ENCODE peak calls at places on chromosomes 11 and 22, in six cellular contexts. One of them, this sample, is unnamed.

GRCh38 chr11:110759972-110760381 is 47.7 kb upstream of the ARHGAP20 start:
- DNase-seq in RWPE1: no peak
- DNase-seq in stomach: peak; percentile 74
- DNase-seq in WERI-Rb-1: no peak
- DNase-seq in nephron progenitor cell: no peak
- DNase-seq in RWPE2: no peak
- DNase-seq in this sample: no peak

GRCh38 chr11:110243804-110244203 is 52.6 kb downstream of the RDX start:
- DNase-seq in WERI-Rb-1: no peak
- DNase-seq in RWPE1: no peak
- DNase-seq in stomach: no peak
- DNase-seq in nephron progenitor cell: no peak
- DNase-seq in RWPE2: no peak
- DNase-seq in this sample: no peak

GRCh38 chr11:86719781-86720463 is 47.5 kb upstream of the ME3 start:
- DNase-seq in nephron progenitor cell: no peak
- DNase-seq in stomach: no peak
- DNase-seq in WERI-Rb-1: peak; percentile 81
- DNase-seq in RWPE1: peak; percentile 80
- DNase-seq in RWPE2: no peak
- DNase-seq in this sample: no peak

GRCh38 chr22:49754674-49755590 is 72.7 kb downstream of the BRD1 start:
- DNase-seq in WERI-Rb-1: no peak
- DNase-seq in RWPE1: no peak
- DNase-seq in stomach: peak; percentile 22
- DNase-seq in RWPE2: peak; percentile 45
- DNase-seq in nephron progenitor cell: no peak
- DNase-seq in this sample: peak; percentile 50

GRCh38 chr11:75562836-75563484 is 907 bp downstream of the SERPINH1 start:
- DNase-seq in RWPE2: no peak
- DNase-seq in nephron progenitor cell: peak; percentile 67
- DNase-seq in stomach: no peak
- DNase-seq in RWPE1: peak; percentile 49
- DNase-seq in WERI-Rb-1: peak; percentile 48
- DNase-seq in this sample: no peak

GRCh38 chr22:42353883-42354727 is 78.1 kb downstream of the NFAM1 start:
- DNase-seq in RWPE2: no peak
- DNase-seq in WERI-Rb-1: peak; percentile 98
- DNase-seq in nephron progenitor cell: peak; percentile 43
- DNase-seq in RWPE1: no peak
- DNase-seq in stomach: no peak
- DNase-seq in this sample: no peak

GRCh38 chr11:81345609-81346008 is 1388.1 kb downstream of the FAM181B start:
- DNase-seq in RWPE2: no peak
- DNase-seq in WERI-Rb-1: no peak
- DNase-seq in RWPE1: no peak
- DNase-seq in nephron progenitor cell: no peak
- DNase-seq in stomach: no peak
- DNase-seq in this sample: no peak

GRCh38 chr22:30667092-30667485 is 586 bp downstream of the DUSP18 start:
- DNase-seq in RWPE1: no peak
- DNase-seq in stomach: no peak
- DNase-seq in RWPE2: no peak
- DNase-seq in WERI-Rb-1: no peak
- DNase-seq in nephron progenitor cell: no peak
- DNase-seq in this sample: no peak

GRCh38 chr11:121795206-121795605 is 320.8 kb downstream of the BLID start:
- DNase-seq in nephron progenitor cell: no peak
- DNase-seq in WERI-Rb-1: no peak
- DNase-seq in stomach: no peak
- DNase-seq in RWPE2: no peak
- DNase-seq in RWPE1: no peak
- DNase-seq in this sample: no peak

GRCh38 chr11:13329670-13330401 is 52.2 kb downstream of the BMAL1 start:
- DNase-seq in WERI-Rb-1: peak; percentile 52
- DNase-seq in stomach: peak; percentile 41
- DNase-seq in nephron progenitor cell: no peak
- DNase-seq in RWPE1: peak; percentile 54
- DNase-seq in RWPE2: no peak
- DNase-seq in this sample: no peak

GRCh38 chr11:22165799-22166548 is 26.9 kb upstream of the ANO5 start:
- DNase-seq in stomach: no peak
- DNase-seq in RWPE2: no peak
- DNase-seq in nephron progenitor cell: no peak
- DNase-seq in RWPE1: no peak
- DNase-seq in WERI-Rb-1: no peak
- DNase-seq in this sample: no peak

GRCh38 chr11:92886243-92886905 is 83.1 kb upstream of the MTNR1B start:
- DNase-seq in WERI-Rb-1: peak; percentile 62
- DNase-seq in nephron progenitor cell: peak; percentile 57
- DNase-seq in RWPE1: peak; percentile 71
- DNase-seq in stomach: no peak
- DNase-seq in RWPE2: no peak
- DNase-seq in this sample: no peak

GRCh38 chr11:119623682-119624081 is 105.3 kb downstream of the NECTIN1 start:
- DNase-seq in WERI-Rb-1: no peak
- DNase-seq in nephron progenitor cell: no peak
- DNase-seq in RWPE2: no peak
- DNase-seq in stomach: no peak
- DNase-seq in RWPE1: no peak
- DNase-seq in this sample: no peak

GRCh38 chr22:20641919-20642579 is 131.9 kb upstream of the SERPIND1 start:
- DNase-seq in stomach: no peak
- DNase-seq in nephron progenitor cell: no peak
- DNase-seq in RWPE1: no peak
- DNase-seq in WERI-Rb-1: no peak
- DNase-seq in RWPE2: no peak
- DNase-seq in this sample: no peak

GRCh38 chr11:2402106-2402505 is 1.6 kb downstream of the TSSC4 start:
- DNase-seq in RWPE2: no peak
- DNase-seq in RWPE1: no peak
- DNase-seq in WERI-Rb-1: no peak
- DNase-seq in stomach: no peak
- DNase-seq in nephron progenitor cell: no peak
- DNase-seq in this sample: no peak

GRCh38 chr11:2402890-2403645 is 2.5 kb downstream of the TSSC4 start:
- DNase-seq in nephron progenitor cell: no peak
- DNase-seq in WERI-Rb-1: no peak
- DNase-seq in RWPE2: no peak
- DNase-seq in stomach: no peak
- DNase-seq in RWPE1: no peak
- DNase-seq in this sample: no peak

GRCh38 chr11:2400069-2400760 is at the start of gene TSSC4:
- DNase-seq in RWPE2: peak; percentile 99
- DNase-seq in WERI-Rb-1: peak; percentile 99
- DNase-seq in stomach: peak; percentile 100
- DNase-seq in RWPE1: peak; percentile 98
- DNase-seq in nephron progenitor cell: peak; percentile 99
- DNase-seq in this sample: peak; percentile 100

GRCh38 chr11:2400761-2401435 is 348 bp downstream of the TSSC4 start:
- DNase-seq in nephron progenitor cell: no peak
- DNase-seq in WERI-Rb-1: no peak
- DNase-seq in stomach: no peak
- DNase-seq in RWPE2: no peak
- DNase-seq in RWPE1: no peak
- DNase-seq in this sample: no peak

DNA sequence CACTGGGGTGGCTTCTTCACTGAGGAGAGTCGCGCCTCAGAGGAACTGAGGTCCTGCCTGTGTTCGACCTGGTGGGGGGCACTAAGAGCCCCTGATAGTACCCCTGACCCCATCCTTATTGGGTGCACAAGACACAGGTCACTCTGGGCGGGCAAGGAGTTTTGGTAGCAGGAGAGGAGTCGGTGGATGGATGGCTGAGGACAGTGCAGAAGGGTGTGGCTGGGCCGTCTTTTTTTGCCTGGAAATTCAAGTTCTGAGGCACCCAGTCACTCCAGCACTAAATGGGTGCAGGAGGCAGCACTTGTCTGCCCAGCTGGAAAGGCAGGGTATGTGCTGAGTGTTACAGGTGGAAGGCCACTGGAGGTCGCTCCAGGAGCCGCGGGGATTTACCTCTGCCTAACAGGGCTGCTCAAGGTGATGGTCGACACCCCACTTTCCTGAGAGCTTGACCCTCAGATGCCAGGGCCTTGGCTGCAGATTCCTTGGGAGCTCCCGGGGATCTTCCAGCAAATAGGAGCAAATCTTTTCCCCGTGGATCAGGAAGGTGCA is 960 bp downstream of the TSSC4 start:
- DNase-seq in RWPE1: no peak
- DNase-seq in stomach: no peak
- DNase-seq in WERI-Rb-1: no peak
- DNase-seq in nephron progenitor cell: no peak
- DNase-seq in RWPE2: no peak
- DNase-seq in this sample: no peak
- TF ChIP-seq CTCF in RWPE1: no peak
- TF ChIP-seq CTCF in stomach: no peak
- TF ChIP-seq CTCF in WERI-Rb-1: peak; percentile 41
- TF ChIP-seq CTCF in nephron progenitor cell: no peak
- TF ChIP-seq CTCF in RWPE2: no peak
- TF ChIP-seq CTCF in this sample: no peak

GRCh38 chr11:67120456-67120855 is 1.4 kb downstream of the KDM2A start:
- DNase-seq in RWPE2: no peak
- DNase-seq in WERI-Rb-1: no peak
- DNase-seq in stomach: no peak
- DNase-seq in RWPE1: no peak
- DNase-seq in nephron progenitor cell: no peak
- DNase-seq in this sample: no peak

GRCh38 chr11:67120881-67121710 is 2.0 kb downstream of the KDM2A start:
- DNase-seq in nephron progenitor cell: no peak
- DNase-seq in RWPE1: no peak
- DNase-seq in stomach: peak; percentile 45
- DNase-seq in WERI-Rb-1: no peak
- DNase-seq in RWPE2: no peak
- DNase-seq in this sample: no peak

GRCh38 chr11:67118059-67118766 is 850 bp upstream of the KDM2A start:
- DNase-seq in RWPE1: peak; percentile 25
- DNase-seq in WERI-Rb-1: peak; percentile 60
- DNase-seq in stomach: peak; percentile 48
- DNase-seq in nephron progenitor cell: peak; percentile 61
- DNase-seq in RWPE2: no peak
- DNase-seq in this sample: no peak

GRCh38 chr11:67118801-67119576 is at the start of gene KDM2A:
- DNase-seq in RWPE2: peak; percentile 99
- DNase-seq in RWPE1: peak; percentile 100
- DNase-seq in nephron progenitor cell: peak; percentile 99
- DNase-seq in WERI-Rb-1: peak; percentile 99
- DNase-seq in stomach: peak; percentile 99
- DNase-seq in this sample: peak; percentile 99

DNA sequence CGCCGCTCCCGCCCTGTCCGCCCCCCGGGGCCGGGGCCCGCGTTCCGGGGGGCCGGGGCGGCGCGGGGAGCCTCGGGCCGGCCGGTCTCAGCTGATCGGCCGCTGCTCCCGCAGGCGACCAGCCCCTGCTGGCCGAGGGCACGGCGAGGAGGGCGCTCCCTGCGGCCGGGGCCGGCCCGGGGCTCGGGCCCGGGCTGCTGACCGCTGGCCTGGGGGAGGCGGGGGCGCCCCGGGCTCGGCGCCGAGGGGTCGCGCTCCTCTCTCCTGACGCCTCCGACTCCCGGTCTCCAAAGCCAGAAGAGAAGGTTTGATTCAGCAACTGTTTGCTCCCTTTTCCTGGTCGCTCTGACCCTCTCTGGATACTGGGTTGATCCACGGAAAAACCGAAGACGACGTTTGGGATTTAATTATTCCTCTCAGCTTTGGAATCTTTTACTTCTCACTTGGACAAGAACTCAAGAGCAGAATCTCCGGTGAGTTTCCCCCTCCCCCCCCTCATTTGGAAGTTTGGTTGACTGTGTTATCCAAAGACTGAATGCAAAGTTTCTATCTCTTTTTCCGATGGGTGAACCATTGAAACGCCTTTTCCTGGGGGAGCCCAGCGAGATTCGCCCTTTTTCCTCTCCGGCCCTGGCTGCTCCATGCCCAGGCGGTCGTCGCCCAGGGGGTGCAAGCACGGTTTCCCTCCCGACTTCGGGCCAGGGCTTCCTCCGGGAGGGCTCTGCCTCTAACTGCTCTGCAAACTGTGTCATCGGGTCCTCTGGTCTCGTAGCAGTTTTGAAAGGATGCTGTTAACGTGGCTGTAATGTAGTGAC is 721 bp downstream of the KDM2A start:
- DNase-seq in nephron progenitor cell: peak; percentile 51
- DNase-seq in stomach: no peak
- DNase-seq in WERI-Rb-1: no peak
- DNase-seq in RWPE1: peak; percentile 26
- DNase-seq in RWPE2: no peak
- DNase-seq in this sample: no peak
- TF ChIP-seq CTCF in nephron progenitor cell: no peak
- TF ChIP-seq CTCF in stomach: no peak
- TF ChIP-seq CTCF in WERI-Rb-1: no peak
- TF ChIP-seq CTCF in RWPE1: no peak
- TF ChIP-seq CTCF in RWPE2: no peak
- TF ChIP-seq CTCF in this sample: no peak

GRCh38 chr11:76793391-76793811 is 10.2 kb downstream of the TSKU start:
- DNase-seq in nephron progenitor cell: no peak
- DNase-seq in stomach: peak; percentile 15
- DNase-seq in RWPE2: peak; percentile 15
- DNase-seq in RWPE1: no peak
- DNase-seq in WERI-Rb-1: peak; percentile 69
- DNase-seq in this sample: peak; percentile 54

GRCh38 chr11:76794371-76795284 is 11.5 kb downstream of the TSKU start:
- DNase-seq in nephron progenitor cell: no peak
- DNase-seq in stomach: no peak
- DNase-seq in WERI-Rb-1: no peak
- DNase-seq in RWPE1: no peak
- DNase-seq in RWPE2: peak; percentile 52
- DNase-seq in this sample: peak; percentile 57

GRCh38 chr11:76792505-76793264 is 9.5 kb downstream of the TSKU start:
- DNase-seq in RWPE1: no peak
- DNase-seq in stomach: peak; percentile 8
- DNase-seq in WERI-Rb-1: no peak
- DNase-seq in nephron progenitor cell: no peak
- DNase-seq in RWPE2: peak; percentile 46
- DNase-seq in this sample: peak; percentile 46

GRCh38 chr11:76795285-76795935 is 12.3 kb downstream of the TSKU start:
- DNase-seq in RWPE1: no peak
- DNase-seq in RWPE2: no peak
- DNase-seq in WERI-Rb-1: no peak
- DNase-seq in stomach: peak; percentile 22
- DNase-seq in nephron progenitor cell: no peak
- DNase-seq in this sample: no peak

DNA sequence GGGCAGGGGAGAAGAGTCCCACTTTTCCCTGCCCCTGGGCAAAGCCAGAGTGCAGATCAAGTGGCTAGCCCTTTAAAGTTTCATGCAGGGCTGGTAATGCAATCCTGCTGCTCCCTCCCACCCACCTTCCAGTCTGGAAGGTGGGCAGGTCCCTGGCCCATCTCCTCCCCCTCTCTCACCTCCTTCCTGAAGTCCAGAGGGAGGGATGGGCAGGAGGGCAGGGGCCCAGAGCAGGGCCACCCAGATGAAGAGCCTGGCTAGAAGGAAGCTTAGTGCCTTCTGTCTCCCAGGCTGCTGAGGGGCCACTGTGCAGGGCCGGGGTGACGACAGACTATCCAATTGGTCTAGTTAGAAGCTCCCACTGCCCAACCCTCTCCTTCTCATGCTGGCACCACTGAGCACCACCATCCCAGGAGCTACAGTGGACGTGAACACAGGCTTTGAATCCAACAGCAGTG is 10.7 kb downstream of the TSKU start:
- DNase-seq in stomach: peak; percentile 24
- DNase-seq in RWPE2: peak; percentile 49
- DNase-seq in nephron progenitor cell: no peak
- DNase-seq in WERI-Rb-1: peak; percentile 33
- DNase-seq in RWPE1: no peak
- DNase-seq in this sample: peak; percentile 48
- TF ChIP-seq CTCF in stomach: no peak
- TF ChIP-seq CTCF in RWPE2: no peak
- TF ChIP-seq CTCF in nephron progenitor cell: no peak
- TF ChIP-seq CTCF in WERI-Rb-1: no peak
- TF ChIP-seq CTCF in RWPE1: no peak
- TF ChIP-seq CTCF in this sample: no peak

GRCh38 chr11:64100345-64100744 is 64.6 kb downstream of the FLRT1 start:
- DNase-seq in WERI-Rb-1: no peak
- DNase-seq in nephron progenitor cell: no peak
- DNase-seq in stomach: no peak
- DNase-seq in RWPE1: no peak
- DNase-seq in RWPE2: no peak
- DNase-seq in this sample: no peak
- TF ChIP-seq CTCF in WERI-Rb-1: peak; percentile 49
- TF ChIP-seq CTCF in nephron progenitor cell: peak; percentile 13
- TF ChIP-seq CTCF in stomach: no peak
- TF ChIP-seq CTCF in RWPE1: no peak
- TF ChIP-seq CTCF in RWPE2: no peak
- TF ChIP-seq CTCF in this sample: no peak

This sample was measured in right atrium auricular region.